ENCODE peak calls at places on chromosomes 3 and 15, in six cellular contexts. A, P, N, W, S and K are unnamed samples.

GRCh38 chr15:100803158-100803440 is 76.5 kb upstream of the ALDH1A3 start:
- DNase-seq in A (no peak), P (no peak), N (no peak), W (no peak), S (no peak), K (no peak)

GRCh38 chr3:108024146-108024836 is 66.5 kb downstream of the CD47 start:
- DNase-seq in A (no peak), P (no peak), N (no peak), W (no peak), S (no peak), K (no peak)

GRCh38 chr3:162719684-162720341 is 1223.2 kb downstream of the OTOL1 start:
- DNase-seq in A (no peak), P (no peak), N (no peak), W (peak; percentile 79), S (peak; percentile 76), K (peak; percentile 93)

GRCh38 chr3:40867826-40868225 is 331.5 kb upstream of the CTNNB1 start:
- DNase-seq in A (no peak), P (no peak), N (no peak), W (no peak), S (no peak), K (no peak)

GRCh38 chr15:73380661-73381060 is 11.9 kb upstream of the HCN4 start:
- DNase-seq in A (no peak), P (no peak), N (no peak), W (no peak), S (no peak), K (no peak)

GRCh38 chr15:68578960-68579935 is at the start of gene CORO2B:
- DNase-seq in A (peak; percentile 68), P (peak; percentile 88), N (peak; percentile 67), W (no peak), S (no peak), K (no peak)

GRCh38 chr15:92833493-92834271 is 66.4 kb upstream of the CHD2 start:
- DNase-seq in A (no peak), P (no peak), N (no peak), W (no peak), S (no peak), K (no peak)

GRCh38 chr3:69084326-69084667 is 440 bp upstream of the ARL6IP5 start:
- DNase-seq in A (no peak), P (no peak), N (no peak), W (peak; percentile 95), S (no peak), K (peak; percentile 71)

GRCh38 chr15:87207945-87208580 is 1048.5 kb downstream of the NTRK3 start:
- DNase-seq in A (no peak), P (no peak), N (no peak), W (peak; percentile 77), S (peak; percentile 53), K (no peak)

GRCh38 chr3:111862974-111863373 is 3.9 kb downstream of the PHLDB2 start:
- DNase-seq in A (no peak), P (no peak), N (no peak), W (no peak), S (no peak), K (no peak)

GRCh38 chr15:80934761-80935221 is 54.8 kb downstream of the MESD start:
- DNase-seq in A (no peak), P (peak; percentile 76), N (no peak), W (no peak), S (no peak), K (peak; percentile 31)

GRCh38 chr3:31523543-31523942 is 9.2 kb upstream of the STT3B start:
- DNase-seq in A (no peak), P (no peak), N (no peak), W (peak; percentile 26), S (no peak), K (no peak)

GRCh38 chr15:98933376-98933775 is 74.2 kb downstream of the PGPEP1L start:
- DNase-seq in A (no peak), P (no peak), N (no peak), W (no peak), S (no peak), K (no peak)

GRCh38 chr15:67043939-67044771 is 21.2 kb upstream of the SMAD3 start:
- DNase-seq in A (peak; percentile 51), P (peak; percentile 91), N (no peak), W (peak; percentile 69), S (no peak), K (no peak)

GRCh38 chr15:24633082-24633481 is 42.5 kb upstream of the NPAP1 start:
- DNase-seq in A (no peak), P (peak; percentile 64), N (no peak), W (no peak), S (no peak), K (no peak)

GRCh38 chr3:155308831-155309230 is 15.3 kb upstream of the STRIT1 start:
- DNase-seq in A (no peak), P (no peak), N (no peak), W (peak; percentile 70), S (no peak), K (no peak)

GRCh38 chr15:70495988-70496387 is 267.4 kb downstream of the UACA start:
- DNase-seq in A (no peak), P (no peak), N (no peak), W (no peak), S (no peak), K (no peak)

GRCh38 chr15:45732544-45733130 is 97.8 kb downstream of the SQOR start:
- DNase-seq in A (no peak), P (no peak), N (no peak), W (no peak), S (no peak), K (no peak)

GRCh38 chr15:56739964-56740640 is 6.8 kb upstream of the ZNF280D start:
- DNase-seq in A (no peak), P (peak; percentile 59), N (no peak), W (no peak), S (no peak), K (no peak)

GRCh38 chr3:51963951-51964451 is 3.3 kb downstream of the PCBP4 start:
- DNase-seq in A (peak; percentile 66), P (peak; percentile 52), N (no peak), W (no peak), S (no peak), K (no peak)

GRCh38 chr15:50458301-50458700 is 34.1 kb downstream of the USP8 start:
- DNase-seq in A (no peak), P (no peak), N (no peak), W (no peak), S (no peak), K (no peak)

GRCh38 chr3:141294848-141295247 is 63.2 kb downstream of the PXYLP1 start:
- DNase-seq in A (no peak), P (no peak), N (no peak), W (peak; percentile 92), S (peak; percentile 57), K (peak; percentile 31)
- H3K4me3 ChIP-seq in A (peak overlapping the region; percentile 52), P (peak overlapping the region; percentile 45), N (peak overlapping the region; percentile 26), W (no peak overlapping the region), S (no peak overlapping the region), K (no peak overlapping the region)

GRCh38 chr3:64616953-64617352 is 70.8 kb downstream of the ADAMTS9 start:
- DNase-seq in A (no peak), P (no peak), N (no peak), W (no peak), S (no peak), K (no peak)

GRCh38 chr3:64617610-64618009 is 70.2 kb downstream of the ADAMTS9 start:
- DNase-seq in A (no peak), P (no peak), N (no peak), W (no peak), S (no peak), K (no peak)

GRCh38 chr3:64612082-64612860 is 75.5 kb downstream of the ADAMTS9 start:
- DNase-seq in A (no peak), P (no peak), N (peak; percentile 70), W (no peak), S (no peak), K (peak; percentile 56)

GRCh38 chr3:64612916-64613526 is 74.8 kb downstream of the ADAMTS9 start:
- DNase-seq in A (no peak), P (peak; percentile 63), N (no peak), W (no peak), S (no peak), K (no peak)
- H3K4me3 ChIP-seq in A (peak overlapping the region; percentile 52), P (no peak overlapping the region), N (no peak overlapping the region), W (no peak overlapping the region), S (no peak overlapping the region), K (no peak overlapping the region)

GRCh38 chr3:71581981-71582611 is 1.4 kb downstream of the FOXP1 start:
- DNase-seq in A (peak; percentile 57), P (peak; percentile 88), N (peak; percentile 57), W (no peak), S (no peak), K (no peak)

GRCh38 chr3:71579934-71580318 is 3.6 kb downstream of the FOXP1 start:
- DNase-seq in A (no peak), P (no peak), N (no peak), W (peak; percentile 46), S (no peak), K (no peak)

GRCh38 chr3:71579301-71579933 is 4.1 kb downstream of the FOXP1 start:
- DNase-seq in A (no peak), P (no peak), N (no peak), W (peak; percentile 52), S (no peak), K (no peak)

GRCh38 chr3:71581451-71581980 is 2.0 kb downstream of the FOXP1 start:
- DNase-seq in A (peak; percentile 29), P (peak; percentile 79), N (peak; percentile 50), W (no peak), S (no peak), K (no peak)

DNA sequence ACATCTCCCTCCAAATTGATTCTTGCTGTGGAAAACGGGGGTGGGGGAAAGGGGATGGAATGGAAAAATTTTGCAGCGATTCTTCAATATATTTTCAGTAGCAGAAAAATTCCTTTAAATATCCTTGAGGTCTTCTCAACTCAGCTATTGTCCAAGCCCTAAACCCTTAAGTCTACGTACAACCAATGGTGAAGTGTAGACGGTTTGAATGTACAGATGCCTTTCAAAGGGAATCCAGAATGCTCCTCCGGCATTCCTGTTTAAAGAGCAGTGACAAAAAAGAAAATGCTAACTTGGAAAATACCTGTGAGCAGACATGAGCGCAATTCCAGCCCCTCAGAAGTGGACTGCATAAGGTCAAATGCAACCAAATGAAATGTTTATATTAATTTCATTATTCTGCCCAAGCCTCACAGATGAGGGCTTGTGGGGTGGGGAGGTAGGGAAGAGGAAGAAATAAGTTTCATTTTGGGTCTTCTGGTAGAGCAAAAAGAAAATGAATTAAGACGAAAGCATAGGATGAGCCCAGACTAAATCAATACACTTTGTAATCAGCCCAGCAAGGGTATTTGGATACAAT is 2.8 kb downstream of the FOXP1 start:
- DNase-seq in A (no peak), P (no peak), N (no peak), W (peak; percentile 17), S (no peak), K (no peak)
- H3K4me3 ChIP-seq in A (peak overlapping the region; percentile 95), P (peak overlapping the region; percentile 84), N (peak overlapping the region; percentile 86), W (peak overlapping the region; percentile 85), S (peak overlapping the region; percentile 88), K (peak overlapping the region; percentile 82)

GRCh38 chr3:55484741-55485207 is 2.3 kb downstream of the WNT5A start:
- DNase-seq in A (no peak), P (no peak), N (no peak), W (no peak), S (no peak), K (no peak)
- H3K4me3 ChIP-seq in A (peak overlapping the region; percentile 86), P (no peak overlapping the region), N (peak overlapping the region; percentile 67), W (peak overlapping the region; percentile 49), S (peak overlapping the region; percentile 98), K (peak overlapping the region; percentile 95)